ENCODE peak calls at places on chromosome 11, in seven cellular contexts. Q is activated CD4-positive, alpha-beta T cell treated with anti-CD3 and anti-CD28 coated beads, Interleukin-2, amount 50 U/mL, for 1 hour; F is mesothelial cell of epicardium; L is HTR-8/SVneo; M is heart left ventricle; P is activated T-helper 1 cell treated with anti-CD3 and anti-CD28 coated beads, Interleukin-12 subunit alpha, Interleukin-12 subunit beta, Interleukin-2, Interleukin-4 antibody, amounts not matched to agents 30 ng/mL and 10 ng/mL and 1 ng/mL, durations not matched to agents 14 hours and 24 hours and 36 hours; B is Kasumi-1. Y is an unnamed sample.

GRCh38 chr11:125389339-125390166 is 106.5 kb downstream of the FEZ1 start:
- DNase-seq in M (no peak), L (no peak), Q (no peak), P (no peak), B (no peak), F (no peak), Y (no peak)

GRCh38 chr11:33942954-33943353 is 51.1 kb upstream of the LMO2 start:
- DNase-seq in Q (no peak), M (peak; percentile 58), L (no peak), P (no peak), B (no peak), F (no peak), Y (peak; percentile 41)

GRCh38 chr11:32429477-32429876 is 5.9 kb downstream of the WT1 start:
- DNase-seq in B (no peak), Q (no peak), L (no peak), P (no peak), M (no peak), F (no peak), Y (no peak)

GRCh38 chr11:58788355-58789023 is 56.0 kb downstream of the GLYATL2 start:
- DNase-seq in P (peak; percentile 34), L (peak; percentile 43), Q (peak; percentile 18), F (no peak), M (no peak), B (peak; percentile 75), Y (no peak)

GRCh38 chr11:118820412-118821357 is 29.7 kb upstream of the DDX6 start:
- DNase-seq in Q (peak; percentile 6), M (peak; percentile 82), F (no peak), P (no peak), B (no peak), L (no peak), Y (peak; percentile 85)

GRCh38 chr11:46712874-46713576 is 6.0 kb upstream of the F2 start:
- DNase-seq in M (no peak), B (no peak), Q (no peak), F (no peak), P (no peak), L (no peak), Y (no peak)

GRCh38 chr11:77071671-77072605 is 5.2 kb downstream of the CAPN5 start:
- DNase-seq in L (no peak), P (no peak), M (peak; percentile 18), F (no peak), Q (no peak), B (peak; percentile 73), Y (no peak)

GRCh38 chr11:124841765-124842700 is 23.2 kb upstream of the ROBO3 start:
- DNase-seq in L (no peak), F (no peak), M (no peak), P (no peak), Q (no peak), B (no peak), Y (no peak)

GRCh38 chr11:37907461-37908223 is 1309.6 kb upstream of the RAG2 start:
- DNase-seq in F (no peak), B (no peak), Q (no peak), L (no peak), P (no peak), M (no peak), Y (no peak)

GRCh38 chr11:120929090-120929489 is 94.8 kb upstream of the TBCEL start:
- DNase-seq in B (no peak), F (no peak), M (no peak), L (no peak), Q (no peak), P (no peak), Y (no peak)

GRCh38 chr11:129855086-129855485 is 39.4 kb downstream of the TMEM45B start:
- DNase-seq in Q (no peak), M (no peak), L (no peak), F (no peak), P (no peak), B (no peak), Y (no peak)

GRCh38 chr11:8787372-8787771 is 104.8 kb downstream of the RPL27A start:
- DNase-seq in Q (no peak), M (no peak), B (no peak), P (no peak), L (no peak), F (no peak), Y (no peak)

GRCh38 chr11:27910186-27910941 is 197.6 kb downstream of the KIF18A start:
- DNase-seq in B (no peak), M (no peak), F (no peak), P (no peak), Q (no peak), L (no peak), Y (no peak)

GRCh38 chr11:132064987-132065620 is 694.7 kb downstream of the NTM start:
- DNase-seq in L (peak; percentile 40), Q (no peak), F (no peak), P (no peak), M (no peak), B (no peak), Y (no peak)

GRCh38 chr11:68610452-68611116 is 73.8 kb upstream of the GAL start:
- DNase-seq in B (peak; percentile 29), P (no peak), M (no peak), L (no peak), F (no peak), Q (no peak), Y (no peak)

GRCh38 chr11:127677813-127678212 is 677.2 kb upstream of the KIRREL3 start:
- DNase-seq in L (no peak), F (no peak), Q (no peak), M (no peak), P (no peak), B (no peak), Y (no peak)

GRCh38 chr11:74611369-74611861 is 19.0 kb downstream of the POLD3 start:
- DNase-seq in P (no peak), F (no peak), B (peak; percentile 43), Q (no peak), M (no peak), L (no peak), Y (no peak)

GRCh38 chr11:87437844-87438223 is 400.1 kb downstream of the TMEM135 start:
- DNase-seq in P (no peak), B (no peak), M (no peak), F (no peak), Q (no peak), L (peak; percentile 37), Y (no peak)

GRCh38 chr11:94885133-94885532 is 88.2 kb downstream of the CWC15 start:
- DNase-seq in L (no peak), M (no peak), B (no peak), P (no peak), F (no peak), Q (no peak), Y (no peak)

GRCh38 chr11:23605001-23605400 is 744.7 kb upstream of the CCDC179 start:
- DNase-seq in M (no peak), P (no peak), F (no peak), Q (no peak), B (no peak), L (no peak), Y (no peak)

GRCh38 chr11:60164550-60165075 is 18.3 kb downstream of the MS4A6A start:
- DNase-seq in F (no peak), P (no peak), Q (no peak), L (no peak), B (no peak), M (no peak), Y (no peak)

GRCh38 chr11:76237914-76238313 is 31.6 kb upstream of the WNT11 start:
- DNase-seq in P (no peak), F (no peak), Q (no peak), B (peak; percentile 13), L (no peak), M (no peak), Y (no peak)

GRCh38 chr11:109071712-109072524 is 350.1 kb upstream of the C11orf87 start:
- DNase-seq in L (no peak), P (no peak), M (peak; percentile 37), F (no peak), B (no peak), Q (no peak), Y (peak; percentile 51)

GRCh38 chr11:90243534-90243933 is 20.7 kb upstream of the CHORDC1 start:
- DNase-seq in F (no peak), B (no peak), Q (no peak), M (no peak), P (no peak), L (no peak), Y (no peak)

GRCh38 chr11:86476109-86476861 is 101.6 kb downstream of the CCDC81 start:
- DNase-seq in M (peak; percentile 45), L (no peak), P (no peak), B (no peak), Q (no peak), F (no peak), Y (no peak)

GRCh38 chr11:77054018-77054417 is 12.8 kb upstream of the CAPN5 start:
- DNase-seq in M (no peak), P (no peak), F (no peak), L (no peak), B (no peak), Q (no peak), Y (no peak)

GRCh38 chr11:10573556-10573955 is 5.1 kb upstream of the LYVE1 start:
- DNase-seq in M (no peak), B (no peak), L (no peak), P (no peak), Q (no peak), F (no peak), Y (no peak)

Y was measured in thoracic aorta.